ENCODE peak calls at places on chromosome 19, in ten cellular contexts. F, K, D, C, E, L, Q, R, J and S are unnamed samples.

GRCh38 chr19:50268046-50268445 is 61.1 kb downstream of the KCNC3 start:
- DNase-seq in F (no peak), K (no peak), D (no peak), C (no peak), E (no peak), L (no peak), Q (no peak), R (no peak), J (no peak), S (no peak)

GRCh38 chr19:39524495-39524894 is 8.2 kb downstream of the EID2B start:
- DNase-seq in F (no peak), K (no peak), D (no peak), C (no peak), E (no peak), L (no peak), Q (peak), R (no peak), J (no peak), S (no peak)

GRCh38 chr19:2532252-2533071 is 56.5 kb downstream of the GADD45B start:
- DNase-seq in F (no peak), K (no peak), D (no peak), C (no peak), E (no peak), L (peak), Q (no peak), R (no peak), J (no peak), S (peak)

GRCh38 chr19:34363094-34363493 is 1.9 kb upstream of the GPI start:
- DNase-seq in F (no peak), K (no peak), D (no peak), C (no peak), E (no peak), L (no peak), Q (no peak), R (no peak), J (no peak), S (no peak)

GRCh38 chr19:39506944-39507714 is 7.8 kb upstream of the SELENOV start:
- DNase-seq in F (no peak), K (peak), D (no peak), C (no peak), E (peak), L (peak), Q (peak), R (peak), J (no peak), S (no peak)

GRCh38 chr19:16919496-16919895 is 30.7 kb downstream of the F2RL3 start:
- DNase-seq in F (no peak), K (no peak), D (no peak), C (no peak), E (no peak), L (no peak), Q (no peak), R (no peak), J (no peak), S (no peak)

GRCh38 chr19:34667349-34668076 is 9.4 kb downstream of the SCGB2B2 start:
- DNase-seq in F (no peak), K (no peak), D (no peak), C (no peak), E (no peak), L (peak), Q (peak), R (peak), J (no peak), S (no peak)

GRCh38 chr19:45117167-45117594 is 24.2 kb downstream of the PPP1R37 start:
- DNase-seq in F (no peak), K (no peak), D (no peak), C (no peak), E (no peak), L (no peak), Q (no peak), R (peak), J (no peak), S (no peak)

GRCh38 chr19:9881720-9882119 is 46.6 kb downstream of the PIN1 start:
- DNase-seq in F (no peak), K (no peak), D (no peak), C (no peak), E (no peak), L (no peak), Q (peak), R (no peak), J (no peak), S (no peak)

GRCh38 chr19:647566-648284 is 8.0 kb downstream of the FGF22 start:
- DNase-seq in F (no peak), K (no peak), D (no peak), C (no peak), E (peak), L (no peak), Q (no peak), R (no peak), J (no peak), S (no peak)

GRCh38 chr19:51824603-51825002 is 29.6 kb downstream of the FPR3 start:
- DNase-seq in F (no peak), K (no peak), D (no peak), C (no peak), E (no peak), L (no peak), Q (no peak), R (no peak), J (no peak), S (no peak)

GRCh38 chr19:45294291-45295029 is 28.2 kb downstream of the CKM start:
- DNase-seq in F (peak), K (no peak), D (no peak), C (no peak), E (no peak), L (peak), Q (no peak), R (no peak), J (no peak), S (no peak)

GRCh38 chr19:38685666-38686529 is 38.4 kb downstream of the ACTN4 start:
- DNase-seq in F (no peak), K (no peak), D (no peak), C (no peak), E (no peak), L (peak), Q (peak), R (peak), J (no peak), S (no peak)

GRCh38 chr19:43784251-43784980 is 3.6 kb upstream of the KCNN4 start:
- DNase-seq in F (peak), K (no peak), D (peak), C (no peak), E (no peak), L (peak), Q (no peak), R (peak), J (no peak), S (peak)

GRCh38 chr19:8086849-8087248 is 34.3 kb downstream of the CCL25 start:
- DNase-seq in F (no peak), K (no peak), D (no peak), C (no peak), E (no peak), L (no peak), Q (no peak), R (no peak), J (no peak), S (no peak)

GRCh38 chr19:56015756-56016155 is 29.2 kb downstream of the NLRP5 start:
- DNase-seq in F (no peak), K (no peak), D (peak), C (peak), E (no peak), L (no peak), Q (no peak), R (peak), J (no peak), S (no peak)

GRCh38 chr19:29927944-29928669 is 13.9 kb upstream of the URI1 start:
- DNase-seq in F (no peak), K (no peak), D (no peak), C (no peak), E (no peak), L (no peak), Q (no peak), R (no peak), J (no peak), S (no peak)

GRCh38 chr19:43726736-43727592 is 11.1 kb downstream of the IRGC start:
- DNase-seq in F (no peak), K (no peak), D (no peak), C (no peak), E (no peak), L (no peak), Q (no peak), R (no peak), J (no peak), S (no peak)

GRCh38 chr19:39514840-39515550 is at the start of gene SELENOV:
- DNase-seq in F (no peak), K (no peak), D (no peak), C (no peak), E (peak), L (no peak), Q (no peak), R (no peak), J (no peak), S (no peak)

GRCh38 chr19:35363001-35363590 is 4.8 kb downstream of the FFAR3 start:
- DNase-seq in F (no peak), K (no peak), D (no peak), C (no peak), E (no peak), L (no peak), Q (no peak), R (no peak), J (no peak), S (no peak)

GRCh38 chr19:8487137-8487851 is 15.1 kb downstream of the PRAM1 start:
- DNase-seq in F (no peak), K (no peak), D (no peak), C (no peak), E (peak), L (no peak), Q (no peak), R (peak), J (no peak), S (no peak)

GRCh38 chr19:14105680-14106079 is 11.9 kb downstream of the PRKACA start:
- DNase-seq in F (no peak), K (no peak), D (no peak), C (no peak), E (no peak), L (no peak), Q (no peak), R (no peak), J (no peak), S (no peak)

GRCh38 chr19:39845621-39846175 is 481 bp downstream of the FBL start:
- DNase-seq in F (no peak), K (no peak), D (no peak), C (no peak), E (no peak), L (no peak), Q (no peak), R (no peak), J (no peak), S (no peak)

GRCh38 chr19:58582985-58583384 is 9.8 kb upstream of the MZF1 start:
- DNase-seq in F (no peak), K (no peak), D (no peak), C (no peak), E (no peak), L (no peak), Q (no peak), R (no peak), J (no peak), S (no peak)

GRCh38 chr19:46303345-46303701 is 6.5 kb downstream of the HIF3A start:
- DNase-seq in F (no peak), K (no peak), D (no peak), C (no peak), E (no peak), L (no peak), Q (peak), R (no peak), J (no peak), S (no peak)

GRCh38 chr19:30333291-30334065 is 38.7 kb upstream of the ZNF536 start:
- DNase-seq in F (no peak), K (no peak), D (no peak), C (no peak), E (no peak), L (no peak), Q (no peak), R (no peak), J (no peak), S (no peak)

GRCh38 chr19:46076951-46077814 is 36.4 kb upstream of the IGFL4 start:
- DNase-seq in F (no peak), K (peak), D (peak), C (peak), E (no peak), L (peak), Q (peak), R (peak), J (peak), S (peak)

GRCh38 chr19:40723661-40724254 is 6.8 kb downstream of the ITPKC start:
- DNase-seq in F (no peak), K (no peak), D (no peak), C (no peak), E (no peak), L (no peak), Q (no peak), R (no peak), J (no peak), S (no peak)

DNA sequence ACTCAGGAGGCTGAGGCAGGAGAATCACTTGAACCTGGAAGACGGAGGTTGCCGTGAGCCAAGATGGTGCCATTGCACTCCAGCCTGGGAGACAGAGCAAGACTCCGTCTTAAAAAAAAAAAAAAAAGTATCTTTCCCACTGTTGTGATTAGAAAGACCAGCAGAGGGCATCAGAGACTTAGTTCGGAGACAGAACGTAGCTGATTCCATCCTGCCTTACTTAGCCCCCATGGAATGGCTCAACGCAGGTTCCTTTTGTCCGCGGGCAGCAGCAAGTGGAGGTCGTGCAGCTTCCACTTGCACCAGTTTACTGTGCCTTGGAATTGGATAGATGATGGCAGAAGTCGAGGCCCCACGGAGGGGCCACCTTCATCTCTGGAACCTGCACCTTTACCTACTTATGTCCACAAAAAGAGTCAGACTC is 8.1 kb downstream of the TIMM29 start:
- DNase-seq in F (no peak), K (peak), D (peak), C (peak), E (no peak), L (peak), Q (peak), R (peak), J (peak), S (peak)
- H3K4me3 ChIP-seq in F (no peak), K (no peak), D (no peak), C (peak), E (no peak), L (no peak), Q (no peak), R (no peak), J (no peak), S (no peak)

GRCh38 chr19:4059931-4060620 is 6.6 kb downstream of the ZBTB7A start:
- DNase-seq in F (peak), K (peak), D (no peak), C (no peak), E (peak), L (no peak), Q (peak), R (no peak), J (peak), S (no peak)
- H3K4me3 ChIP-seq in F (peak), K (peak), D (peak), C (no peak), E (peak), L (no peak), Q (peak), R (no peak), J (peak), S (no peak)

GRCh38 chr19:48152552-48152951 is 17.6 kb downstream of the LIG1 start:
- DNase-seq in F (peak), K (peak), D (peak), C (peak), E (peak), L (peak), Q (peak), R (peak), J (peak), S (peak)

GRCh38 chr19:48154003-48154402 is 16.1 kb downstream of the LIG1 start:
- DNase-seq in F (no peak), K (no peak), D (no peak), C (no peak), E (no peak), L (no peak), Q (no peak), R (no peak), J (no peak), S (no peak)

DNA sequence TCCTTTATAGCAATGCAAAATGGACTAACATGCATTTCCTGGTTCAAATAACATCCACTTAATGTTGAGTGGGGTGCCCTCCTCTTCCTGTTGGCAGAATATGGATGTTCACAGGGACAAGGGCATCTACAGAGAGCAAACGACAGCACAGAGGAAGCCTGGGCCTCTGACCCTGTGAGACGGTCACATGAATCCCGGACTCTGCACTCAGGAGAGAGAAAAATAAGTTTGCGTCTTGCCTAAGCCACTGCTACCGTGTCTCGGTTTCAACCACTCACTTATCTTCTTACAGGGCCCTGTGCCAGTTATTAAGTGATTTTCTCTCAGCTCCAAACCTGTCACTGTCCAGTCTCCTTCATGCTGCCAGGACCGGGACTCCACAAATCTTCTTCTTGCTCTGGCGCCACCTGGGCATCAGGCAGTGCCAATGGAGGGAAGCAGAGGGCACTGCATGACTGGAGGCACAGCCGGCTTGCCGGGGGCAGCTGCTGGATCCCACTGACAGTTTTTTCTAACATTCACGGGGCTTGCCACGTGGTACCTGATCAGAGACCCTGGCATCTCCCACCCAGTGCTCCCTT is 11.8 kb downstream of the LIG1 start:
- DNase-seq in F (no peak), K (no peak), D (no peak), C (no peak), E (no peak), L (no peak), Q (no peak), R (no peak), J (no peak), S (no peak)
- H3K4me3 ChIP-seq in F (no peak), K (no peak), D (no peak), C (no peak), E (no peak), L (no peak), Q (no peak), R (no peak), J (no peak), S (no peak)

DNA sequence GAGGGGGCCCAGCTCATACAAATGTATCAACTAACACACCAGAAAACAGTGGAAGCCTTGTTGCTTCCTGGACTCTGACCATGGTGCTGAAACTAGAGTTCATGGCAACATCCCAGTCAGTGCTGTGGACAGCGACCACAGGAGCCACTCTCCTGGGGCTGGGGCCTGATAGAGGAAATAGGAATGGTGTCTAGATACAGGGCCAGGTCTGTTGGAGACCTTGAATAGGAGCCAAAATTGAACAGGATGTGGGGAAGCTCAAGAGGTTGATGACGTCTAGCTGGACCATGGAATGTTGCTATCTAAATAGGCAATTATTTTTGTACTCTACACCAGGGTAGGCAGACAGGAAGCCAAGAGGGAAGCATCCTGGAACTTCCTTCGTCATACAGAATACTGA is 21.8 kb downstream of the LILRB4 start:
- DNase-seq in F (no peak), K (no peak), D (no peak), C (peak), E (no peak), L (no peak), Q (no peak), R (peak), J (no peak), S (no peak)
- H3K4me3 ChIP-seq in F (no peak), K (no peak), D (no peak), C (no peak), E (no peak), L (no peak), Q (no peak), R (no peak), J (no peak), S (no peak)

GRCh38 chr19:41785653-41786052 is 10.7 kb upstream of the CEACAM3 start:
- DNase-seq in F (no peak), K (peak), D (peak), C (peak), E (peak), L (peak), Q (peak), R (peak), J (no peak), S (peak)
- H3K4me3 ChIP-seq in F (no peak), K (no peak), D (no peak), C (peak), E (no peak), L (no peak), Q (no peak), R (no peak), J (no peak), S (no peak)

DNA sequence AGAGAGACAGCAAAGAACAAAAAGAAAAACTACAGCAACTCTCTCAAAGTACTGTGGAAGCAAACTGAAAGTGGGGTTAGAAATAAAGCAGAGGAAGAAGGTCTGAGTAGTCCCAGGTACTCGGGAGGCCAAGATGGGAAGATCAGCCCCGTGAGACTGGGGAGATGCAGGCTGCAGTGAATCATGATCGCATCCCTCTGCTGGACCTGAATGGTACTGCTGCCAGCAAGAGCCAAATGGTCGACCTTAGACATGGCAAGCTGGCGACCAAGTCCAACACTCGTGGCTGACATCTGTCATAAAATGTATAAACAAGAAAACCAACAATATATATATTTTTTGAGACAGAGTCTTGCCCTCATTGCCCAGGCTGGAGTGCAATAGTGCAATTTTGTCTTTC is 33.7 kb upstream of the ZNF724 start:
- DNase-seq in F (peak), K (peak), D (no peak), C (no peak), E (no peak), L (peak), Q (peak), R (peak), J (peak), S (no peak)
- H3K4me3 ChIP-seq in F (no peak), K (no peak), D (no peak), C (no peak), E (no peak), L (no peak), Q (no peak), R (no peak), J (no peak), S (no peak)